ENCODE peak calls at places on chromosomes 3 and 15, in seven cellular contexts. C is HTR-8/SVneo, U is lower leg skin, F is Right ventricle myocardium superior, J is amygdala, S is HT1080, Z is ACHN. Q is an unnamed sample.

GRCh38 chr3:119800844-119801243 is 18.9 kb downstream of the NR1I2 start:
- DNase-seq in F (no peak), C (no peak), S (no peak), J (no peak), Z (no peak), U (no peak), Q (no peak)

GRCh38 chr3:143697975-143698374 is 150.3 kb downstream of the SLC9A9 start:
- DNase-seq in S (peak; percentile 66), C (no peak), Z (no peak), J (no peak), U (no peak), F (no peak), Q (peak; percentile 5)

GRCh38 chr15:57604502-57604901 is 12.8 kb downstream of the MYZAP start:
- DNase-seq in Z (no peak), F (no peak), S (no peak), J (no peak), C (no peak), U (no peak), Q (no peak)

GRCh38 chr3:44995142-44995770 is 19.2 kb downstream of the EXOSC7 start:
- DNase-seq in J (no peak), S (no peak), C (no peak), F (no peak), Z (no peak), U (no peak), Q (no peak)

GRCh38 chr15:57236561-57237281 is 139.6 kb upstream of the CGNL1 start:
- DNase-seq in J (no peak), Z (no peak), S (no peak), F (no peak), C (no peak), U (no peak), Q (no peak)

GRCh38 chr15:56496635-56497034 is 31.7 kb upstream of the MNS1 start:
- DNase-seq in S (peak; percentile 51), F (no peak), Z (peak; percentile 70), J (no peak), C (peak; percentile 67), U (no peak), Q (peak; percentile 86)

GRCh38 chr3:38645601-38646000 is 3.9 kb downstream of the SCN5A start:
- DNase-seq in C (no peak), J (no peak), S (no peak), Z (no peak), F (peak; percentile 74), U (peak; percentile 77), Q (no peak)

GRCh38 chr3:31105438-31106077 is 211.1 kb upstream of the GADL1 start:
- DNase-seq in U (no peak), S (peak; percentile 97), F (no peak), Z (peak; percentile 38), J (no peak), C (peak; percentile 40), Q (no peak)

GRCh38 chr15:33638439-33638838 is 327.7 kb downstream of the RYR3 start:
- DNase-seq in S (no peak), U (no peak), J (no peak), C (no peak), Z (no peak), F (no peak), Q (no peak)

GRCh38 chr3:170077406-170077805 is 39.6 kb downstream of the GPR160 start:
- DNase-seq in U (no peak), S (no peak), C (no peak), F (no peak), Z (no peak), J (no peak), Q (no peak)

GRCh38 chr15:38414351-38414750 is 39.6 kb upstream of the FAM98B start:
- DNase-seq in S (peak; percentile 59), F (peak; percentile 65), C (peak; percentile 45), J (no peak), Z (peak; percentile 55), U (no peak), Q (peak; percentile 83)

GRCh38 chr3:96192951-96193350 is 621.4 kb upstream of the EPHA6 start:
- DNase-seq in Z (no peak), J (no peak), C (no peak), S (no peak), F (no peak), U (no peak), Q (no peak)

GRCh38 chr15:45187894-45188830 is at the start of gene SHF:
- DNase-seq in J (peak; percentile 30), F (peak; percentile 79), C (peak; percentile 70), U (no peak), S (no peak), Z (peak; percentile 49), Q (peak; percentile 42)

GRCh38 chr3:82163907-82164520 is 402.6 kb upstream of the GBE1 start:
- DNase-seq in C (peak; percentile 1), Z (peak; percentile 43), F (no peak), U (no peak), J (no peak), S (no peak), Q (peak; percentile 37)

GRCh38 chr3:134659391-134660045 is 8.7 kb upstream of the KY start:
- DNase-seq in S (no peak), Z (no peak), C (no peak), U (peak; percentile 68), J (no peak), F (peak; percentile 62), Q (no peak)

GRCh38 chr3:96966181-96966929 is 152.0 kb downstream of the EPHA6 start:
- DNase-seq in J (no peak), S (no peak), F (no peak), C (no peak), Z (no peak), U (no peak), Q (no peak)

GRCh38 chr15:62637498-62637897 is 405.0 kb upstream of the TPM1 start:
- DNase-seq in C (peak; percentile 24), S (no peak), U (no peak), Z (peak; percentile 64), F (no peak), J (no peak), Q (no peak)

GRCh38 chr3:24661060-24661459 is 166.4 kb upstream of the THRB start:
- DNase-seq in C (no peak), F (no peak), J (no peak), U (no peak), S (no peak), Z (no peak), Q (no peak)